ENCODE peak calls at places on chromosomes 2 and 18, in six cellular contexts. One of them, this sample, is unnamed.
A peak's percentile ranks its signal among the peaks of the same experiment; 100 is the strongest.

GRCh38 chr18:23871410-23871809 is 143.1 kb upstream of the TTC39C start:
- DNase-seq in A549: no peak
- DNase-seq in HepG2: no peak
- DNase-seq in GM12878: peak; percentile 21
- DNase-seq in K562: no peak
- DNase-seq in endothelial cell of umbilical vein: peak; percentile 47
- DNase-seq in this sample: peak; percentile 49

GRCh38 chr18:58140366-58141325 is 96.6 kb downstream of the NEDD4L start:
- DNase-seq in K562: no peak
- DNase-seq in endothelial cell of umbilical vein: no peak
- DNase-seq in HepG2: peak; percentile 39
- DNase-seq in A549: no peak
- DNase-seq in GM12878: no peak
- DNase-seq in this sample: no peak

GRCh38 chr2:176147215-176147789 is 4.0 kb upstream of the HOXD4 start:
- DNase-seq in GM12878: no peak
- DNase-seq in A549: no peak
- DNase-seq in endothelial cell of umbilical vein: no peak
- DNase-seq in HepG2: no peak
- DNase-seq in K562: no peak
- DNase-seq in this sample: no peak

GRCh38 chr2:26959320-26959719 is 11.1 kb upstream of the MAPRE3 start:
- DNase-seq in endothelial cell of umbilical vein: no peak
- DNase-seq in K562: no peak
- DNase-seq in GM12878: no peak
- DNase-seq in A549: no peak
- DNase-seq in HepG2: no peak
- DNase-seq in this sample: peak; percentile 38

GRCh38 chr2:135997380-135997779 is 12.0 kb upstream of the DARS1 start:
- DNase-seq in endothelial cell of umbilical vein: no peak
- DNase-seq in HepG2: peak; percentile 53
- DNase-seq in K562: no peak
- DNase-seq in GM12878: no peak
- DNase-seq in A549: no peak
- DNase-seq in this sample: peak; percentile 47

GRCh38 chr2:24334245-24334633 is 26.1 kb downstream of the ITSN2 start:
- DNase-seq in A549: no peak
- DNase-seq in GM12878: no peak
- DNase-seq in endothelial cell of umbilical vein: no peak
- DNase-seq in K562: no peak
- DNase-seq in HepG2: peak; percentile 22
- DNase-seq in this sample: no peak

GRCh38 chr18:5979971-5980457 is 84.7 kb upstream of the TMEM200C start:
- DNase-seq in K562: no peak
- DNase-seq in HepG2: no peak
- DNase-seq in A549: no peak
- DNase-seq in endothelial cell of umbilical vein: no peak
- DNase-seq in GM12878: peak; percentile 79
- DNase-seq in this sample: no peak

GRCh38 chr2:103977681-103978080 is 876.2 kb upstream of the POU3F3 start:
- DNase-seq in HepG2: no peak
- DNase-seq in A549: no peak
- DNase-seq in K562: no peak
- DNase-seq in GM12878: no peak
- DNase-seq in endothelial cell of umbilical vein: no peak
- DNase-seq in this sample: no peak

GRCh38 chr2:33373986-33374385 is 102.5 kb upstream of the RASGRP3 start:
- DNase-seq in endothelial cell of umbilical vein: no peak
- DNase-seq in K562: no peak
- DNase-seq in GM12878: no peak
- DNase-seq in A549: no peak
- DNase-seq in HepG2: no peak
- DNase-seq in this sample: no peak

GRCh38 chr2:2542966-2543555 is 212.0 kb upstream of the MYT1L start:
- DNase-seq in HepG2: no peak
- DNase-seq in GM12878: no peak
- DNase-seq in K562: peak; percentile 21
- DNase-seq in A549: no peak
- DNase-seq in endothelial cell of umbilical vein: no peak
- DNase-seq in this sample: no peak

GRCh38 chr18:32040936-32041335 is 22.3 kb downstream of the RNF125 start:
- DNase-seq in HepG2: no peak
- DNase-seq in GM12878: no peak
- DNase-seq in endothelial cell of umbilical vein: peak; percentile 6
- DNase-seq in A549: no peak
- DNase-seq in K562: no peak
- DNase-seq in this sample: peak; percentile 90

GRCh38 chr2:127887452-127888219 is 1.9 kb upstream of the AMMECR1L start:
- DNase-seq in GM12878: no peak
- DNase-seq in K562: no peak
- DNase-seq in A549: no peak
- DNase-seq in HepG2: no peak
- DNase-seq in endothelial cell of umbilical vein: no peak
- DNase-seq in this sample: no peak

GRCh38 chr2:127888772-127889171 is 3.0 kb upstream of the AMMECR1L start:
- DNase-seq in HepG2: no peak
- DNase-seq in endothelial cell of umbilical vein: no peak
- DNase-seq in GM12878: no peak
- DNase-seq in A549: no peak
- DNase-seq in K562: no peak
- DNase-seq in this sample: no peak

GRCh38 chr2:127893494-127893893 is 7.7 kb upstream of the AMMECR1L start:
- DNase-seq in K562: no peak
- DNase-seq in HepG2: peak; percentile 28
- DNase-seq in A549: no peak
- DNase-seq in endothelial cell of umbilical vein: no peak
- DNase-seq in GM12878: no peak
- DNase-seq in this sample: no peak

GRCh38 chr2:127893033-127893432 is 7.3 kb upstream of the AMMECR1L start:
- DNase-seq in K562: no peak
- DNase-seq in A549: no peak
- DNase-seq in GM12878: no peak
- DNase-seq in endothelial cell of umbilical vein: no peak
- DNase-seq in HepG2: no peak
- DNase-seq in this sample: no peak

DNA sequence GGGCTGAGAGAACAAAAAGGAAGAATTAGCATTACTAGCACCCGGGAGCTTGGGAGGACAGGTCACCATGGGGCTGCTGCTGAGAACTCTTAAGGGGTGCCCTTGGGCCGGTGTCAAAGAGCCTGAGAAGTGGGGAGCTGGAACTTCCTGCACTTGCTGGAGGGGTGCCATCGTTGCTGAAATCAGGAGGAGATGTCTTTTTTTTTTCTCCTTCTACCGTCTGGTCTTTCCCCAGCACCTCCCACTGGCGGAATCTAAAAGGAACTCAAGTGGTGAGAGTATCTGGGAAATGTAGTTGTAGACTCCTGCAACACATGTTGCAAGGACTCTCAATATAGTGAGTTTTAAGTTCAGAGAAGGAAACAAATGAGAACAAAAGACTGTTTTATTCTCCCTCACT is 6.0 kb upstream of the AMMECR1L start:
- DNase-seq in GM12878: no peak
- DNase-seq in HepG2: no peak
- DNase-seq in K562: no peak
- DNase-seq in endothelial cell of umbilical vein: no peak
- DNase-seq in A549: no peak
- DNase-seq in this sample: no peak
- TF ChIP-seq MYC in GM12878: no peak
- TF ChIP-seq MYC in HepG2: no peak
- TF ChIP-seq MYC in K562: no peak
- TF ChIP-seq MYC in endothelial cell of umbilical vein: no peak
- TF ChIP-seq MYC in A549: no peak
- TF ChIP-seq MYC in this sample: no peak

GRCh38 chr2:200761168-200761715 is 50.5 kb upstream of the BZW1 start:
- DNase-seq in HepG2: no peak
- DNase-seq in endothelial cell of umbilical vein: peak; percentile 71
- DNase-seq in K562: no peak
- DNase-seq in GM12878: no peak
- DNase-seq in A549: no peak
- DNase-seq in this sample: no peak
- TF ChIP-seq MAX in HepG2: no peak
- TF ChIP-seq MAX in endothelial cell of umbilical vein: no peak
- TF ChIP-seq MAX in K562: no peak
- TF ChIP-seq MAX in GM12878: no peak
- TF ChIP-seq MAX in A549: no peak
- TF ChIP-seq MAX in this sample: no peak

GRCh38 chr2:28447943-28448737 is 47.7 kb upstream of the PLB1 start:
- DNase-seq in K562: no peak
- DNase-seq in endothelial cell of umbilical vein: no peak
- DNase-seq in GM12878: no peak
- DNase-seq in HepG2: no peak
- DNase-seq in A549: no peak
- DNase-seq in this sample: peak; percentile 96
- TF ChIP-seq MYC in K562: no peak
- TF ChIP-seq MYC in endothelial cell of umbilical vein: no peak
- TF ChIP-seq MYC in GM12878: no peak
- TF ChIP-seq MYC in HepG2: no peak
- TF ChIP-seq MYC in A549: no peak
- TF ChIP-seq MYC in this sample: no peak

GRCh38 chr2:164873096-164873670 is 31.6 kb upstream of the COBLL1 start:
- DNase-seq in endothelial cell of umbilical vein: no peak
- DNase-seq in A549: no peak
- DNase-seq in HepG2: no peak
- DNase-seq in GM12878: no peak
- DNase-seq in K562: no peak
- DNase-seq in this sample: no peak
- TF ChIP-seq MAX in endothelial cell of umbilical vein: no peak
- TF ChIP-seq MAX in A549: no peak
- TF ChIP-seq MAX in HepG2: no peak
- TF ChIP-seq MAX in GM12878: no peak
- TF ChIP-seq MAX in K562: no peak
- TF ChIP-seq MAX in this sample: no peak

DNA sequence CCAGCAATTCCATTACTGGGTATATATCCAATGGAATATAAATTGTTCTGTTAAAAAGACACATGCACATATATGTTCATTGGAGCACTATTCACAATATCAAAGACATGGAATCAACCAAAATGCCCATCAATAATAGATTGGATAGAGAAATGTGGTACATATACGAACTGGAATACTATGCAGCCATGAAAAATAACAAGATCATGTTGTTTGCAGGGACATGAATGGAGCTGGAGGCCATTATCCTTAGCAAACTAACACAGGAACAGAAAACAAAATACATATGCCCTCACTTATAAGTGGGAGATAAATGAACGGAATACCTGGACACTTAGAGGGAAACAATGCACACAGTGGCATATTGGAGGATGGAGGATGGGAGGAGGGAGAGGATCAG is 355.8 kb downstream of the CCDC85A start:
- DNase-seq in GM12878: no peak
- DNase-seq in HepG2: no peak
- DNase-seq in K562: no peak
- DNase-seq in A549: no peak
- DNase-seq in endothelial cell of umbilical vein: no peak
- DNase-seq in this sample: no peak
- TF ChIP-seq MYC in GM12878: no peak
- TF ChIP-seq MYC in HepG2: no peak
- TF ChIP-seq MYC in K562: no peak
- TF ChIP-seq MYC in A549: no peak
- TF ChIP-seq MYC in endothelial cell of umbilical vein: no peak
- TF ChIP-seq MYC in this sample: no peak

GRCh38 chr2:166361351-166362153 is 14.2 kb downstream of the SCN9A start:
- DNase-seq in K562: no peak
- DNase-seq in endothelial cell of umbilical vein: peak; percentile 69
- DNase-seq in HepG2: peak; percentile 79
- DNase-seq in A549: no peak
- DNase-seq in GM12878: no peak
- DNase-seq in this sample: peak; percentile 29
- TF ChIP-seq MAX in K562: no peak
- TF ChIP-seq MAX in endothelial cell of umbilical vein: no peak
- TF ChIP-seq MAX in HepG2: no peak
- TF ChIP-seq MAX in A549: no peak
- TF ChIP-seq MAX in GM12878: no peak
- TF ChIP-seq MAX in this sample: no peak

GRCh38 chr2:19733951-19734425 is 167.8 kb downstream of the TTC32 start:
- DNase-seq in endothelial cell of umbilical vein: no peak
- DNase-seq in GM12878: no peak
- DNase-seq in HepG2: no peak
- DNase-seq in A549: no peak
- DNase-seq in K562: no peak
- DNase-seq in this sample: no peak

GRCh38 chr2:19743641-19744040 is 158.1 kb downstream of the TTC32 start:
- DNase-seq in endothelial cell of umbilical vein: no peak
- DNase-seq in A549: no peak
- DNase-seq in HepG2: no peak
- DNase-seq in GM12878: no peak
- DNase-seq in K562: no peak
- DNase-seq in this sample: no peak

GRCh38 chr2:19739256-19739655 is 162.5 kb downstream of the TTC32 start:
- DNase-seq in HepG2: no peak
- DNase-seq in K562: no peak
- DNase-seq in endothelial cell of umbilical vein: no peak
- DNase-seq in GM12878: no peak
- DNase-seq in A549: no peak
- DNase-seq in this sample: no peak

GRCh38 chr2:19736191-19736831 is 165.5 kb downstream of the TTC32 start:
- DNase-seq in K562: no peak
- DNase-seq in HepG2: no peak
- DNase-seq in endothelial cell of umbilical vein: no peak
- DNase-seq in A549: no peak
- DNase-seq in GM12878: no peak
- DNase-seq in this sample: no peak

GRCh38 chr2:19738707-19739106 is 163.1 kb downstream of the TTC32 start:
- DNase-seq in GM12878: no peak
- DNase-seq in HepG2: no peak
- DNase-seq in K562: no peak
- DNase-seq in A549: no peak
- DNase-seq in endothelial cell of umbilical vein: no peak
- DNase-seq in this sample: no peak
- TF ChIP-seq MYC in GM12878: no peak
- TF ChIP-seq MYC in HepG2: no peak
- TF ChIP-seq MYC in K562: no peak
- TF ChIP-seq MYC in A549: no peak
- TF ChIP-seq MYC in endothelial cell of umbilical vein: no peak
- TF ChIP-seq MYC in this sample: no peak